ENCODE peak calls at places on chromosomes 7 and 10, in five cellular contexts. One of them, this sample, is unnamed.

GRCh38 chr7:107118109-107118900 is 50.5 kb upstream of the HBP1 start:
- DNase-seq in GM12891: no peak
- DNase-seq in HepG2: no peak
- DNase-seq in H1: no peak
- DNase-seq in K562: peak
- DNase-seq in this sample: no peak

GRCh38 chr7:102208826-102209225 is 77.8 kb upstream of the SH2B2 start:
- DNase-seq in GM12891: no peak
- DNase-seq in HepG2: no peak
- DNase-seq in H1: no peak
- DNase-seq in K562: no peak
- DNase-seq in this sample: no peak

GRCh38 chr7:48188776-48189520 is 17.7 kb downstream of the ABCA13 start:
- DNase-seq in GM12891: no peak
- DNase-seq in HepG2: no peak
- DNase-seq in H1: no peak
- DNase-seq in K562: no peak
- DNase-seq in this sample: no peak

GRCh38 chr10:73940634-73941221 is 29.8 kb downstream of the PLAU start:
- DNase-seq in GM12891: peak
- DNase-seq in HepG2: peak
- DNase-seq in H1: peak
- DNase-seq in K562: peak
- DNase-seq in this sample: peak

GRCh38 chr10:22550732-22551131 is 163.6 kb downstream of the PIP4K2A start:
- DNase-seq in GM12891: no peak
- DNase-seq in HepG2: peak
- DNase-seq in H1: peak
- DNase-seq in K562: peak
- DNase-seq in this sample: no peak

GRCh38 chr7:41033526-41033925 is 669.4 kb downstream of the INHBA start:
- DNase-seq in GM12891: no peak
- DNase-seq in HepG2: no peak
- DNase-seq in H1: no peak
- DNase-seq in K562: no peak
- DNase-seq in this sample: no peak

GRCh38 chr7:117296066-117296465 is 26.8 kb downstream of the WNT2 start:
- DNase-seq in GM12891: no peak
- DNase-seq in HepG2: no peak
- DNase-seq in H1: no peak
- DNase-seq in K562: no peak
- DNase-seq in this sample: no peak

GRCh38 chr10:105413997-105414396 is 772.9 kb downstream of the SORCS3 start:
- DNase-seq in GM12891: no peak
- DNase-seq in HepG2: no peak
- DNase-seq in H1: no peak
- DNase-seq in K562: no peak
- DNase-seq in this sample: no peak

GRCh38 chr7:123327661-123328060 is 127.9 kb upstream of the SLC13A1 start:
- DNase-seq in GM12891: no peak
- DNase-seq in HepG2: no peak
- DNase-seq in H1: no peak
- DNase-seq in K562: no peak
- DNase-seq in this sample: no peak

GRCh38 chr7:22219036-22219435 is 137.9 kb downstream of the RAPGEF5 start:
- DNase-seq in GM12891: no peak
- DNase-seq in HepG2: no peak
- DNase-seq in H1: no peak
- DNase-seq in K562: no peak
- DNase-seq in this sample: no peak

GRCh38 chr10:59872892-59873463 is 33.4 kb downstream of the CCDC6 start:
- DNase-seq in GM12891: no peak
- DNase-seq in HepG2: peak
- DNase-seq in H1: no peak
- DNase-seq in K562: peak
- DNase-seq in this sample: no peak

GRCh38 chr10:73857446-73857845 is 16.9 kb downstream of the CAMK2G start:
- DNase-seq in GM12891: peak
- DNase-seq in HepG2: no peak
- DNase-seq in H1: no peak
- DNase-seq in K562: no peak
- DNase-seq in this sample: no peak

GRCh38 chr7:4159761-4160554 is 522.1 kb upstream of the FOXK1 start:
- DNase-seq in GM12891: no peak
- DNase-seq in HepG2: no peak
- DNase-seq in H1: no peak
- DNase-seq in K562: no peak
- DNase-seq in this sample: no peak

GRCh38 chr7:152521420-152522337 is 85.9 kb upstream of the KMT2C start:
- DNase-seq in GM12891: no peak
- DNase-seq in HepG2: peak
- DNase-seq in H1: no peak
- DNase-seq in K562: no peak
- DNase-seq in this sample: no peak

GRCh38 chr10:108338146-108338545 is 1173.6 kb upstream of the SORCS1 start:
- DNase-seq in GM12891: no peak
- DNase-seq in HepG2: no peak
- DNase-seq in H1: no peak
- DNase-seq in K562: no peak
- DNase-seq in this sample: no peak

GRCh38 chr7:1080251-1080917 is 7.5 kb upstream of the GPER1 start:
- DNase-seq in GM12891: no peak
- DNase-seq in HepG2: no peak
- DNase-seq in H1: no peak
- DNase-seq in K562: no peak
- DNase-seq in this sample: no peak

GRCh38 chr7:35894721-35895120 is 93.9 kb downstream of the SEPTIN7 start:
- DNase-seq in GM12891: no peak
- DNase-seq in HepG2: no peak
- DNase-seq in H1: no peak
- DNase-seq in K562: no peak
- DNase-seq in this sample: no peak

GRCh38 chr10:3435671-3436070 is 263.1 kb upstream of the PITRM1 start:
- DNase-seq in GM12891: no peak
- DNase-seq in HepG2: no peak
- DNase-seq in H1: no peak
- DNase-seq in K562: no peak
- DNase-seq in this sample: no peak

GRCh38 chr7:138089080-138089901 is 13.0 kb downstream of the AKR1D1 start:
- DNase-seq in GM12891: no peak
- DNase-seq in HepG2: peak
- DNase-seq in H1: no peak
- DNase-seq in K562: no peak
- DNase-seq in this sample: no peak

GRCh38 chr7:44145419-44145968 is 4.4 kb upstream of the MYL7 start:
- DNase-seq in GM12891: no peak
- DNase-seq in HepG2: no peak
- DNase-seq in H1: peak
- DNase-seq in K562: peak
- DNase-seq in this sample: no peak

DNA sequence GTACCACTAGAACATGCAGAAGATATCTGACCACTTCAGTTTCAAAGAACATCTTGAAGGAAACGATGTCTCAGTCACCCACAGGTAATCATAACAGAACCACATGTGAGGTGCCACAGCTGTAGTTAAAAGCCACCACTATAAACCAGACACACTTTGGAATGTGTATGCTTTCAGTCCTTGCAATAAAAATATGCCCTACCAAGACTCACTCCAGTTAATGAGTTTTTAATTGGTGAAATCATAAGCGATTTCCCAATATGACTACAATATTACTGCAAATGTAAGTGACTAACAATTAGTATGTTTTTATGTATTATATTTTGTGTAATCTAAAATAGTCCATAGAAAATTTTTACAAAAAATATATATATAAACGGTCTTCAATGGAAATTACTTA is 428.2 kb downstream of the PARD3 start:
- DNase-seq in GM12891: no peak
- DNase-seq in HepG2: no peak
- DNase-seq in H1: no peak
- DNase-seq in K562: no peak
- DNase-seq in this sample: no peak
- TF ChIP-seq TAF1 in GM12891: no peak
- TF ChIP-seq TAF1 in HepG2: no peak
- TF ChIP-seq TAF1 in H1: no peak
- TF ChIP-seq TAF1 in K562: no peak
- TF ChIP-seq TAF1 in this sample: no peak

GRCh38 chr10:75972494-75973276 is 541.3 kb downstream of the LRMDA start:
- DNase-seq in GM12891: no peak
- DNase-seq in HepG2: no peak
- DNase-seq in H1: no peak
- DNase-seq in K562: no peak
- DNase-seq in this sample: no peak

GRCh38 chr10:75974080-75974479 is 542.7 kb downstream of the LRMDA start:
- DNase-seq in GM12891: no peak
- DNase-seq in HepG2: no peak
- DNase-seq in H1: no peak
- DNase-seq in K562: no peak
- DNase-seq in this sample: no peak

GRCh38 chr10:75969031-75969430 is 537.6 kb downstream of the LRMDA start:
- DNase-seq in GM12891: no peak
- DNase-seq in HepG2: no peak
- DNase-seq in H1: no peak
- DNase-seq in K562: no peak
- DNase-seq in this sample: no peak

GRCh38 chr10:75967491-75967890 is 536.1 kb downstream of the LRMDA start:
- DNase-seq in GM12891: no peak
- DNase-seq in HepG2: no peak
- DNase-seq in H1: peak
- DNase-seq in K562: no peak
- DNase-seq in this sample: no peak

DNA sequence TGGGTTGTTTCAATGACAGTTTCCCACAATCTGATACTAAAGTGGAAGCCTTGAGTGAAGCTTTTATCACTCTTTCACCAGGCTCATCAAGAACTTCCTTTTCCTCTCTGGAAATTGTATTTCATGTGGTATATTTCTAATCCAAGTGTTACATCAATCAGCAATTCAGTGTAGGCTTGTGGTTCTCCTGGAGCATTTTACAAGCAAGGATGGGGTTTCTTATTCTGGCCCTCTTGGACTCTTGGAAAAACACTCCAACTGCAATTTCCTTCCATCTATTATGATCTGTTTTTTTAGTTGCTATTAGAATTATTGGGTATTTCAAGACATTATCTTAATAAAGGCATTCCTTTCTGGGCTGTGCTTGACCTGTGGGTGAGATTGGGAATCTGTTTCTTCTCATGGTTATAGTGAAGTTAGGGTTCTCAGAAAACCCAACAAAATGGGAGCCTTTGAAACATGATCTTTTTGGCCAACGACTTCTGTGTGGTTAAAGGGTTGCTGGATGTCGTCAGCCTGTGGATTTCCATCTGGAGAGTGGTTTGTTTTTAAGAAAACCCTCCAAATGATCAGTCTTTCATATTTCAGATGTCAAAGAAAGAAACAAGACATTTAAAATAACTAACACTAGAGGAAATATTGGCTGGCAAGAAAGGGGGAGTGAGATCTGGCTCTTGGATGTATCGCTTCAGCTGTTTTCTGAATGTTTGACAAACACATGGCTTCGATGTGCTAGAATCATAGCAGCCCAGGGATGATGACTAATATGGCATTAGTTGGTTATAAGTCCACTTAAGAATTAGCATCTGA is 540.2 kb downstream of the LRMDA start:
- DNase-seq in GM12891: no peak
- DNase-seq in HepG2: no peak
- DNase-seq in H1: no peak
- DNase-seq in K562: no peak
- DNase-seq in this sample: no peak
- TF ChIP-seq POLR2AphosphoS5 in GM12891: no peak
- TF ChIP-seq POLR2AphosphoS5 in HepG2: no peak
- TF ChIP-seq POLR2AphosphoS5 in H1: no peak
- TF ChIP-seq POLR2AphosphoS5 in K562: no peak
- TF ChIP-seq POLR2AphosphoS5 in this sample: no peak

DNA sequence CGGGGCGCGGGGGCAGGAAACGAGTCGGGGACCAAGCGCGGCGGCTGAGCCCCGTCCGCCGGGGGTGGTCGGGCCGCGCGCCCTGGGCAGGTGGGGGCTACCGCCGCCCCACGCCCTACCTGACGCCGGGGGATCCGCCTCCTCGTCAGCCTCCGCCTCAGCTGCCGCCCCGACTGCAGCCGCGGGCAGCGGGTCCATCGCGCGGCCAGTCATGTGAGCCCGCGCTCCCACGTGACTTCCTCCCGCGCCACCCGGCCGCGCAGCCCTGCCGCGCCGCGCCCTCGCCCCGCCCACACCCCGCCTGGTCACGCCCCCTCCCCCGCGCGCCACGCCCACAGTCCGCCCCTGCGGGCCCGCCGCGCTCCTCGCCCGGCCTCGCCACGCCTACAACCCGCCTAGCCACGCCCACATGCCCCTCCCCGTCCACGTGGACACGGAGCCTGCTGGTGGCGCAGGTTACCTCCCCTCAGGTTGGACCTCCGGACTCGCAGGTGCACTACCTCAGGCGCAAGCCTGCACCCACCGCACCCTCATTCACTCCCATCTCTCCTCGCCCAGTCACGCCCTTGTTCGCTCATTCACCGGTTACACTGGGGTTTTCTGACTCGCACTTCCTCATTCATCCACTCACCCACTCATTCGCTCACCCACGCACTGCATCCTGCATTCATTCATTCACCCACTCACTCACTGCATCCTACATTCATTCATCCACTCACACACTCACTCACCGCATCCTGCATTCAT is at the start of gene SNX8:
- DNase-seq in GM12891: peak
- DNase-seq in HepG2: peak
- DNase-seq in H1: peak
- DNase-seq in K562: peak
- DNase-seq in this sample: peak
- TF ChIP-seq POLR2A in GM12891: no peak
- TF ChIP-seq POLR2A in HepG2: peak
- TF ChIP-seq POLR2A in H1: peak
- TF ChIP-seq POLR2A in K562: peak
- TF ChIP-seq POLR2A in this sample: peak

GRCh38 chr10:21530168-21530567 is 3.9 kb upstream of the MLLT10 start:
- DNase-seq in GM12891: no peak
- DNase-seq in HepG2: no peak
- DNase-seq in H1: no peak
- DNase-seq in K562: no peak
- DNase-seq in this sample: no peak
- TF ChIP-seq TAF1 in GM12891: no peak
- TF ChIP-seq TAF1 in HepG2: no peak
- TF ChIP-seq TAF1 in H1: no peak
- TF ChIP-seq TAF1 in K562: no peak
- TF ChIP-seq TAF1 in this sample: no peak

GRCh38 chr10:1168763-1169162 is 112.6 kb downstream of the WDR37 start:
- DNase-seq in GM12891: no peak
- DNase-seq in HepG2: no peak
- DNase-seq in H1: no peak
- DNase-seq in K562: no peak
- DNase-seq in this sample: no peak
- TF ChIP-seq POLR2AphosphoS5 in GM12891: no peak
- TF ChIP-seq POLR2AphosphoS5 in HepG2: no peak
- TF ChIP-seq POLR2AphosphoS5 in H1: no peak
- TF ChIP-seq POLR2AphosphoS5 in K562: no peak
- TF ChIP-seq POLR2AphosphoS5 in this sample: no peak